ENCODE peak calls at places on chromosomes 6 and 20, in four cellular contexts. C, W, M and L are unnamed samples.

GRCh38 chr6:158475344-158476302 is 84.3 kb upstream of the TMEM181 start:
- DNase-seq in C (peak; percentile 87), W (peak; percentile 45), M (peak; percentile 88), L (peak; percentile 62)

GRCh38 chr20:7967199-7967844 is 27.1 kb upstream of the HAO1 start:
- DNase-seq in C (peak; percentile 43), W (no peak), M (no peak), L (no peak)

GRCh38 chr6:168155193-168155592 is 76.2 kb upstream of the FRMD1 start:
- DNase-seq in C (peak; percentile 28), W (no peak), M (no peak), L (no peak)

GRCh38 chr6:26268659-26269402 is 96.2 kb upstream of the BTN3A2 start:
- DNase-seq in C (peak; percentile 35), W (no peak), M (no peak), L (no peak)

GRCh38 chr6:63306446-63306845 is 13.3 kb downstream of the LGSN start:
- DNase-seq in C (no peak), W (no peak), M (no peak), L (no peak)

GRCh38 chr20:17036546-17036945 is 190.3 kb upstream of the PCSK2 start:
- DNase-seq in C (no peak), W (no peak), M (no peak), L (no peak)

GRCh38 chr6:16470502-16471221 is 232.3 kb downstream of the GMPR start:
- DNase-seq in C (no peak), W (no peak), M (no peak), L (no peak)

GRCh38 chr6:112029045-112029822 is 24.7 kb upstream of the CCN6 start:
- DNase-seq in C (peak; percentile 86), W (peak; percentile 77), M (no peak), L (no peak)

GRCh38 chr20:62929051-62929538 is 2.8 kb upstream of the DIDO1 start:
- DNase-seq in C (peak; percentile 71), W (peak; percentile 54), M (no peak), L (no peak)

GRCh38 chr6:46925563-46926253 is 4.0 kb upstream of the ADGRF5 start:
- DNase-seq in C (peak; percentile 93), W (peak; percentile 75), M (no peak), L (no peak)

GRCh38 chr6:111754423-111754822 is 118.8 kb downstream of the FYN start:
- DNase-seq in C (no peak), W (peak; percentile 93), M (no peak), L (no peak)

GRCh38 chr6:133505680-133506079 is 264.5 kb downstream of the EYA4 start:
- DNase-seq in C (no peak), W (no peak), M (no peak), L (no peak)

GRCh38 chr6:152461556-152461955 is 175.6 kb downstream of the SYNE1 start:
- DNase-seq in C (peak; percentile 26), W (peak; percentile 70), M (no peak), L (no peak)

GRCh38 chr20:59598625-59599310 is 5.6 kb upstream of the PHACTR3 start:
- DNase-seq in C (peak; percentile 15), W (peak; percentile 2), M (peak; percentile 8), L (no peak)

GRCh38 chr20:31839782-31840487 is 5.5 kb downstream of the FOXS1 start:
- DNase-seq in C (no peak), W (peak; percentile 28), M (no peak), L (no peak)

GRCh38 chr6:138383776-138384175 is 6.1 kb downstream of the SMIM28 start:
- DNase-seq in C (no peak), W (no peak), M (no peak), L (no peak)

GRCh38 chr6:110415297-110415916 is at the start of gene DDO:
- DNase-seq in C (no peak), W (peak; percentile 10), M (no peak), L (no peak)

GRCh38 chr6:82397962-82398692 is 34.5 kb downstream of the TPBG start:
- DNase-seq in C (peak; percentile 71), W (no peak), M (no peak), L (no peak)

GRCh38 chr20:62587757-62588402 is 54.4 kb upstream of the SLCO4A1 start:
- DNase-seq in C (no peak), W (peak; percentile 13), M (no peak), L (no peak)

GRCh38 chr6:44162876-44163625 is 4.4 kb downstream of the CAPN11 start:
- DNase-seq in C (no peak), W (no peak), M (no peak), L (no peak)

GRCh38 chr20:4167261-4168004 is 152.1 kb upstream of the RNF24 start:
- DNase-seq in C (no peak), W (no peak), M (no peak), L (no peak)

GRCh38 chr6:158283304-158284005 is 28.8 kb upstream of the TULP4 start:
- DNase-seq in C (peak; percentile 73), W (no peak), M (no peak), L (peak; percentile 42)

GRCh38 chr6:24856246-24856599 is 57.5 kb upstream of the ARMH2 start:
- DNase-seq in C (no peak), W (no peak), M (no peak), L (no peak)

GRCh38 chr6:169965657-169966311 is 214.4 kb downstream of the ERMARD start:
- DNase-seq in C (no peak), W (no peak), M (no peak), L (no peak)

GRCh38 chr6:14272111-14273085 is 154.8 kb downstream of the CD83 start:
- DNase-seq in C (peak; percentile 23), W (no peak), M (no peak), L (no peak)

GRCh38 chr6:37867756-37868446 is 48.4 kb downstream of the ZFAND3 start:
- DNase-seq in C (no peak), W (no peak), M (no peak), L (no peak)

GRCh38 chr20:61360296-61360695 is 108.2 kb downstream of the CDH4 start:
- DNase-seq in C (no peak), W (no peak), M (no peak), L (no peak)

GRCh38 chr20:45322952-45323383 is 14.9 kb upstream of the MATN4 start:
- DNase-seq in C (peak; percentile 50), W (peak; percentile 41), M (no peak), L (no peak)

GRCh38 chr6:92847988-92848387 is 571.4 kb downstream of the EPHA7 start:
- DNase-seq in C (no peak), W (no peak), M (no peak), L (no peak)

GRCh38 chr20:31712564-31713311 is 9.9 kb downstream of the BCL2L1 start:
- DNase-seq in C (peak; percentile 80), W (peak; percentile 91), M (no peak), L (no peak)

GRCh38 chr6:100886078-100886477 is 4.9 kb upstream of the ASCC3 start:
- DNase-seq in C (peak; percentile 74), W (no peak), M (no peak), L (no peak)

GRCh38 chr6:54621285-54621684 is 225.3 kb upstream of the FAM83B start:
- DNase-seq in C (peak; percentile 52), W (no peak), M (no peak), L (no peak)

GRCh38 chr6:6699741-6700367 is 111.3 kb downstream of the LY86 start:
- DNase-seq in C (peak; percentile 95), W (no peak), M (no peak), L (no peak)

GRCh38 chr6:131654326-131654725 is 17.2 kb downstream of the ENPP3 start:
- DNase-seq in C (no peak), W (no peak), M (no peak), L (no peak)

GRCh38 chr6:42961020-42961470 is 491 bp downstream of the GNMT start:
- DNase-seq in C (no peak), W (no peak), M (no peak), L (no peak)

GRCh38 chr6:71043902-71044301 is 87.0 kb upstream of the B3GAT2 start:
- DNase-seq in C (peak; percentile 51), W (no peak), M (no peak), L (no peak)
- TF ChIP-seq CTCF in C (peak; percentile 26), W (no peak), M (no peak), L (no peak)

DNA sequence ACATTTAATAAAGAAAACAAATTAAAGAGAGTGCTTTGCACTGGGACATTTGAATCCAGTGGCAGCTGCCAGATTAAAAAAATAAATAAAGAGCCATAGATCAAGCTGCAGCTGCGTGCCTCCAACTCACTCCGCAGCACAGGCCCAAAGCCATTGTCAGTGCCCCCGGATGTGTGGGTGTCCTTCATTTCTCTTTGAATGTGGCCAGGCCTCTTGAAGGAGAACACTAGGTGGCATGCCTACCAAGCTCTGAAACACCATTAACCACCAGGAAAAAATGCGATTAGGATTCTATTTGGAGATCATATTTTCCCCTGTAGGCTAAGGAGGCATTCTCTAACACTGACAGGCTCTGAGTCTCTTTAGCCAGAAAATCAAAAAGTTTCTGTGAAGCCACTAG is 549.8 kb downstream of the PRKN start:
- DNase-seq in C (peak; percentile 59), W (peak; percentile 5), M (no peak), L (no peak)
- TF ChIP-seq CTCF in C (peak; percentile 59), W (no peak), M (no peak), L (no peak)

GRCh38 chr6:84119277-84119676 is 85.7 kb downstream of the MRAP2 start:
- DNase-seq in C (peak; percentile 47), W (no peak), M (no peak), L (no peak)
- TF ChIP-seq CTCF in C (peak; percentile 35), W (no peak), M (no peak), L (no peak)

DNA sequence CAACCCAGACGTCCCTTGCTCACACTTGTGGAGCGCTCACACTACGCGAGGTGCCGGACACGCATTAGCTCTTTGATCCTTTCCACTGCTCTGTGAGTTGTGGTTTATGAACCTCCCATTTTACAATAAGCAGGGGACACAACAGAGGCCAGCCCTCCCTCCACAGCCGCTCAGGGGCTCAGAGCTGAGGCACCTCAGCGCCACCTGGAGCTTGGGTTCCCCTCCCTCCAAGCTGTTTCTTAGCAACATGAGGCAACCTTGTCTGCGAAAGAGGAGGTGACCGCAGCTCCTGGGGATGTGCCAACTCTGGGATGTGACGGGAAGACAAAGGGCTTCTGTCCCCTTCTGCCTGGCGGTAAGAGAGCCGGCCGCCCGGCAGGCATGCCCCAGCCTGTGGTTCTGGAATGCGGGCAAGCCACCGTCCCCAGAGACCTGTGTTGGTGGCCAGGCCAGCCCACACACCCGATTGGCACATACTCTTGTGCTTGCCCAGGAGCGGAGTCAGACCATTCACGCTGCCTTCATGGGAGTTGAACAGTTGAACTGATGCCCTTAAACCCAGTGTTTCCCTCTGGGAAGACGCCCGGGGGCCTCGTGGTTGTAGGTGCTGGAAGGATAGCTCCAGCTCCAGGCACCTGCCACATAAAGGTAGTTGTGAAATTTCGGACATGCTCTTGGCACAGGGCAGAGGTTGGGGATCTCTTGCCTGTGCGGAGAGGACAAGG is 44.5 kb downstream of the RBM38 start:
- DNase-seq in C (peak; percentile 29), W (no peak), M (no peak), L (no peak)
- TF ChIP-seq CTCF in C (no peak), W (no peak), M (no peak), L (no peak)

DNA sequence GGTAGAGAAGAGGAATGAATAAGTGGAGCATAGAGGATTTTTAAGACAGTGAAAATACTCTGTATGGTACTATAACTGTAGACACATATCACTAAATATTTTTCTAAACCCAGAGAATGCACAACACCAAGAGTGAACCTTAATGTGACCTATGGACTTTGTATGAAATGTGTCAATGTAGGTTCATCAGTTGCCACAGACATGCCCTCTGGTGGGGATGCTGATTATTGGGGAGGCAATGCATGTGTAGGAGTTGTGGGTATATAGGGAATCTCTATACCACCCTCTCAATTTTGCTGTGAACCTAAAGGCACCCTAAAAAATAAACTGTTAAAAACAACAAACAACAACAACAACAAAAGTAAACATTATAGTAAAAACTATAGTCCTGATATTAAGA is 293.7 kb downstream of the RNF144B start:
- DNase-seq in C (no peak), W (no peak), M (no peak), L (no peak)
- TF ChIP-seq CTCF in C (peak; percentile 20), W (no peak), M (no peak), L (peak; percentile 10)